ENCODE peak calls at places on chromosome 9, in five cellular contexts. J is CD4-positive, alpha-beta memory T cell; I is neuronal stem cell; G is SK-N-SH; Z is lung. T is an unnamed sample.

GRCh38 chr9:69392826-69393225 is 67.8 kb downstream of the ENTREP1 start:
- DNase-seq in J (no peak), Z (no peak), I (no peak), G (no peak), T (no peak)

GRCh38 chr9:75010570-75010969 is 17.5 kb downstream of the CARNMT1 start:
- DNase-seq in I (no peak), J (peak; percentile 52), Z (no peak), G (no peak), T (no peak)

GRCh38 chr9:93663877-93664548 is 87.6 kb downstream of the PHF2 start:
- DNase-seq in J (no peak), G (no peak), I (no peak), Z (no peak), T (peak; percentile 8)

GRCh38 chr9:37141015-37141414 is 20.6 kb downstream of the ZCCHC7 start:
- DNase-seq in G (no peak), I (no peak), Z (no peak), J (no peak), T (no peak)

GRCh38 chr9:120931278-120932085 is 4.9 kb upstream of the TRAF1 start:
- DNase-seq in J (peak; percentile 83), G (no peak), Z (no peak), I (no peak), T (peak; percentile 33)

GRCh38 chr9:38068866-38069628 is at the start of gene SHB:
- DNase-seq in Z (peak; percentile 75), J (peak; percentile 77), I (peak; percentile 77), G (peak; percentile 95), T (peak; percentile 56)

GRCh38 chr9:130426883-130427282 is 17.9 kb upstream of the ASS1 start:
- DNase-seq in Z (no peak), G (no peak), I (no peak), J (no peak), T (no peak)

GRCh38 chr9:113807173-113808061 is 68.7 kb upstream of the ZNF618 start:
- DNase-seq in I (peak; percentile 48), Z (peak; percentile 64), G (peak; percentile 75), J (peak; percentile 17), T (no peak)

GRCh38 chr9:127158995-127159801 is 36.8 kb upstream of the ANGPTL2 start:
- DNase-seq in G (peak; percentile 41), I (peak; percentile 21), Z (no peak), J (no peak), T (peak; percentile 73)

GRCh38 chr9:101791938-101792337 is 53.5 kb upstream of the GRIN3A start:
- DNase-seq in G (peak; percentile 37), I (peak; percentile 67), J (no peak), Z (no peak), T (no peak)

DNA sequence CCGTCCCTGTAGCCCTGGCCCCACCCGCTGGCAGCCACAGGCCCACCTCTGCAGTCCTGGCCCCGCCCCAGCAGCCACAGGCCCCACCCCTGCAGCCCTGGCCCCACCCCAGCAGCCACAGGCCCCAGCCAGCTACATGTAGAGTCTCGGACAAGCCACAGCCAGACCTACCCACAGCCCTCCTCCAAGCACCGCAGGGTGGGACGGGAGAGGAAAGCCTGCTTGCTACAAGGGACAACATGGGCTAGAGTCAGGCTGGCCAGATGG is 49.5 kb upstream of the SARDH start:
- DNase-seq in J (no peak), I (no peak), G (peak; percentile 77), Z (no peak), T (no peak)
- H3K4me1 ChIP-seq in J (peaks cover under 1% of the 10 kb centered on the region), I (peaks cover under 1% of the 10 kb centered on the region), G (no peaks in the 10 kb centered on the region), Z (peaks cover 17% of the 10 kb centered on the region), T (peaks cover 34% of the 10 kb centered on the region)

GRCh38 chr9:81370096-81370495 is 319.3 kb downstream of the TLE1 start:
- DNase-seq in J (no peak), I (no peak), Z (no peak), G (no peak), T (no peak)
- H3K4me1 ChIP-seq in J (no peaks in the 10 kb centered on the region), I (no peaks in the 10 kb centered on the region), Z (peaks cover 2% of the 10 kb centered on the region), G (no peaks in the 10 kb centered on the region), T (peaks cover 5% of the 10 kb centered on the region)

GRCh38 chr9:35753466-35753865 is 610 bp downstream of the MSMP start:
- DNase-seq in Z (no peak), G (no peak), I (no peak), J (no peak), T (no peak)
- H3K4me1 ChIP-seq in Z (peaks cover 13% of the 10 kb centered on the region), G (peaks cover 10% of the 10 kb centered on the region), I (peaks cover 7% of the 10 kb centered on the region), J (peaks cover 29% of the 10 kb centered on the region), T (peaks cover 31% of the 10 kb centered on the region)

GRCh38 chr9:70488098-70488792 is 73.8 kb upstream of the KLF9 start:
- DNase-seq in Z (no peak), I (no peak), J (no peak), G (no peak), T (no peak)

GRCh38 chr9:70484232-70485130 is 70.0 kb upstream of the KLF9 start:
- DNase-seq in G (peak; percentile 74), I (peak; percentile 20), Z (no peak), J (peak; percentile 43), T (no peak)

GRCh38 chr9:70488793-70489105 is 74.3 kb upstream of the KLF9 start:
- DNase-seq in J (no peak), Z (no peak), I (no peak), G (no peak), T (peak; percentile 74)

GRCh38 chr9:70485273-70485858 is 70.9 kb upstream of the KLF9 start:
- DNase-seq in G (no peak), J (no peak), I (no peak), Z (no peak), T (no peak)

DNA sequence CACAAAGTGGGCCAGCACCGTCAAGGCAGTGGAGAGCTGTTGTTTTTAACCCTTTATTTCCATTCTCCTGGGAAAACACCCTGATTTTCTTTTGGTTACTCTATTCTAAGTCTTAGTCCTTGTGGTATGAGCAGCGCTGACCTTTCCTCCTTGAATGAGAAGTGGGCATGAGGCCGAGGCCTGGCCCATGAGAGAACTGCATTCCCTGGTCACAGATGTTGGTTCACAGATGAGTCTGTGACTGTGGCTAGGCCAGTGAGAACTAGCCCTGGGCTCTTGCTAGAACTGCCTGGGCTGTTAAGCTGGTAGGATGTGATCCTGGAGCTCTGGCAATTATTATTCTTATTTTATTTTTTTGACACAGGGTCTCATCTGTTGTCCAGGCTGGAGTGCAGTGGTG is 71.7 kb upstream of the KLF9 start:
- DNase-seq in I (no peak), J (no peak), Z (no peak), G (no peak), T (no peak)
- H3K4me1 ChIP-seq in I (no peaks in the 10 kb centered on the region), J (peaks cover 7% of the 10 kb centered on the region), Z (peaks cover 12% of the 10 kb centered on the region), G (no peaks in the 10 kb centered on the region), T (peaks cover 53% of the 10 kb centered on the region)

T was measured in tibial nerve.